ENCODE peak calls at places on chromosomes 7 and 10, in six cellular contexts. One of them, this sample, is unnamed.

GRCh38 chr7:7795736-7796135 is 77.3 kb upstream of the RPA3 start:
- DNase-seq in chondrocyte: no peak
- DNase-seq in neural progenitor cell: no peak
- DNase-seq in upper lobe of left lung: no peak
- DNase-seq in stimulated activated CD4-positive, alpha-beta T cell treated with anti-CD3 and anti-CD28 coated beads, Interleukin-2, amount 100 ng/mL, for 24 hours: no peak
- DNase-seq in COR-L47: no peak
- DNase-seq in this sample: peak

GRCh38 chr7:46003896-46004875 is 83.1 kb upstream of the IGFBP3 start:
- DNase-seq in stimulated activated CD4-positive, alpha-beta T cell treated with anti-CD3 and anti-CD28 coated beads, Interleukin-2, amount 100 ng/mL, for 24 hours: no peak
- DNase-seq in neural progenitor cell: no peak
- DNase-seq in chondrocyte: no peak
- DNase-seq in COR-L47: no peak
- DNase-seq in upper lobe of left lung: no peak
- DNase-seq in this sample: peak

GRCh38 chr7:137408096-137408495 is 64.6 kb upstream of the PTN start:
- DNase-seq in stimulated activated CD4-positive, alpha-beta T cell treated with anti-CD3 and anti-CD28 coated beads, Interleukin-2, amount 100 ng/mL, for 24 hours: no peak
- DNase-seq in neural progenitor cell: no peak
- DNase-seq in chondrocyte: no peak
- DNase-seq in upper lobe of left lung: no peak
- DNase-seq in COR-L47: no peak
- DNase-seq in this sample: peak

GRCh38 chr7:2604608-2605174 is 27.1 kb upstream of the TTYH3 start:
- DNase-seq in stimulated activated CD4-positive, alpha-beta T cell treated with anti-CD3 and anti-CD28 coated beads, Interleukin-2, amount 100 ng/mL, for 24 hours: no peak
- DNase-seq in chondrocyte: no peak
- DNase-seq in neural progenitor cell: no peak
- DNase-seq in COR-L47: peak
- DNase-seq in upper lobe of left lung: peak
- DNase-seq in this sample: no peak

GRCh38 chr7:46545790-46546189 is 624.7 kb upstream of the IGFBP3 start:
- DNase-seq in stimulated activated CD4-positive, alpha-beta T cell treated with anti-CD3 and anti-CD28 coated beads, Interleukin-2, amount 100 ng/mL, for 24 hours: no peak
- DNase-seq in neural progenitor cell: no peak
- DNase-seq in chondrocyte: no peak
- DNase-seq in upper lobe of left lung: no peak
- DNase-seq in COR-L47: no peak
- DNase-seq in this sample: peak

GRCh38 chr7:96331233-96331632 is 9.3 kb upstream of the SLC25A13 start:
- DNase-seq in neural progenitor cell: no peak
- DNase-seq in upper lobe of left lung: no peak
- DNase-seq in stimulated activated CD4-positive, alpha-beta T cell treated with anti-CD3 and anti-CD28 coated beads, Interleukin-2, amount 100 ng/mL, for 24 hours: no peak
- DNase-seq in COR-L47: no peak
- DNase-seq in chondrocyte: no peak
- DNase-seq in this sample: no peak

GRCh38 chr10:20674870-20675385 is 222.2 kb downstream of the NEBL start:
- DNase-seq in stimulated activated CD4-positive, alpha-beta T cell treated with anti-CD3 and anti-CD28 coated beads, Interleukin-2, amount 100 ng/mL, for 24 hours: no peak
- DNase-seq in upper lobe of left lung: no peak
- DNase-seq in COR-L47: no peak
- DNase-seq in neural progenitor cell: peak
- DNase-seq in chondrocyte: no peak
- DNase-seq in this sample: no peak

GRCh38 chr10:103231047-103231551 is 14.6 kb upstream of the RPEL1 start:
- DNase-seq in chondrocyte: no peak
- DNase-seq in COR-L47: no peak
- DNase-seq in neural progenitor cell: peak
- DNase-seq in upper lobe of left lung: no peak
- DNase-seq in stimulated activated CD4-positive, alpha-beta T cell treated with anti-CD3 and anti-CD28 coated beads, Interleukin-2, amount 100 ng/mL, for 24 hours: no peak
- DNase-seq in this sample: peak

GRCh38 chr10:72009430-72010081 is 45.4 kb downstream of the CHST3 start:
- DNase-seq in stimulated activated CD4-positive, alpha-beta T cell treated with anti-CD3 and anti-CD28 coated beads, Interleukin-2, amount 100 ng/mL, for 24 hours: no peak
- DNase-seq in COR-L47: peak
- DNase-seq in chondrocyte: no peak
- DNase-seq in neural progenitor cell: peak
- DNase-seq in upper lobe of left lung: no peak
- DNase-seq in this sample: peak

GRCh38 chr7:74231232-74231590 is 21.4 kb downstream of the LAT2 start:
- DNase-seq in chondrocyte: no peak
- DNase-seq in COR-L47: no peak
- DNase-seq in upper lobe of left lung: no peak
- DNase-seq in neural progenitor cell: no peak
- DNase-seq in stimulated activated CD4-positive, alpha-beta T cell treated with anti-CD3 and anti-CD28 coated beads, Interleukin-2, amount 100 ng/mL, for 24 hours: no peak
- DNase-seq in this sample: no peak

GRCh38 chr7:5779108-5779507 is 2.4 kb downstream of the RNF216 start:
- DNase-seq in upper lobe of left lung: no peak
- DNase-seq in COR-L47: no peak
- DNase-seq in stimulated activated CD4-positive, alpha-beta T cell treated with anti-CD3 and anti-CD28 coated beads, Interleukin-2, amount 100 ng/mL, for 24 hours: no peak
- DNase-seq in neural progenitor cell: no peak
- DNase-seq in chondrocyte: no peak
- DNase-seq in this sample: no peak

GRCh38 chr10:30062090-30062489 is 2.7 kb upstream of the JCAD start:
- DNase-seq in COR-L47: no peak
- DNase-seq in upper lobe of left lung: no peak
- DNase-seq in neural progenitor cell: no peak
- DNase-seq in stimulated activated CD4-positive, alpha-beta T cell treated with anti-CD3 and anti-CD28 coated beads, Interleukin-2, amount 100 ng/mL, for 24 hours: no peak
- DNase-seq in chondrocyte: no peak
- DNase-seq in this sample: peak

GRCh38 chr10:123427386-123427785 is 238.8 kb upstream of the GPR26 start:
- DNase-seq in chondrocyte: no peak
- DNase-seq in upper lobe of left lung: no peak
- DNase-seq in stimulated activated CD4-positive, alpha-beta T cell treated with anti-CD3 and anti-CD28 coated beads, Interleukin-2, amount 100 ng/mL, for 24 hours: no peak
- DNase-seq in neural progenitor cell: no peak
- DNase-seq in COR-L47: no peak
- DNase-seq in this sample: no peak

GRCh38 chr10:113704637-113705343 is 25.1 kb downstream of the CASP7 start:
- DNase-seq in upper lobe of left lung: no peak
- DNase-seq in stimulated activated CD4-positive, alpha-beta T cell treated with anti-CD3 and anti-CD28 coated beads, Interleukin-2, amount 100 ng/mL, for 24 hours: no peak
- DNase-seq in neural progenitor cell: peak
- DNase-seq in chondrocyte: no peak
- DNase-seq in COR-L47: no peak
- DNase-seq in this sample: peak

GRCh38 chr10:124354411-124355382 is 64.0 kb downstream of the OAT start:
- DNase-seq in neural progenitor cell: peak
- DNase-seq in COR-L47: no peak
- DNase-seq in stimulated activated CD4-positive, alpha-beta T cell treated with anti-CD3 and anti-CD28 coated beads, Interleukin-2, amount 100 ng/mL, for 24 hours: peak
- DNase-seq in upper lobe of left lung: peak
- DNase-seq in chondrocyte: no peak
- DNase-seq in this sample: peak

GRCh38 chr7:111010833-111011232 is 80.1 kb upstream of the LRRN3 start:
- DNase-seq in stimulated activated CD4-positive, alpha-beta T cell treated with anti-CD3 and anti-CD28 coated beads, Interleukin-2, amount 100 ng/mL, for 24 hours: no peak
- DNase-seq in neural progenitor cell: no peak
- DNase-seq in upper lobe of left lung: no peak
- DNase-seq in COR-L47: no peak
- DNase-seq in chondrocyte: no peak
- DNase-seq in this sample: no peak

GRCh38 chr7:72152171-72153131 is 259.7 kb downstream of the CALN1 start:
- DNase-seq in stimulated activated CD4-positive, alpha-beta T cell treated with anti-CD3 and anti-CD28 coated beads, Interleukin-2, amount 100 ng/mL, for 24 hours: no peak
- DNase-seq in upper lobe of left lung: no peak
- DNase-seq in chondrocyte: no peak
- DNase-seq in neural progenitor cell: peak
- DNase-seq in COR-L47: no peak
- DNase-seq in this sample: no peak

GRCh38 chr7:44109991-44110390 is 5.8 kb downstream of the AEBP1 start:
- DNase-seq in COR-L47: no peak
- DNase-seq in chondrocyte: no peak
- DNase-seq in upper lobe of left lung: no peak
- DNase-seq in neural progenitor cell: no peak
- DNase-seq in stimulated activated CD4-positive, alpha-beta T cell treated with anti-CD3 and anti-CD28 coated beads, Interleukin-2, amount 100 ng/mL, for 24 hours: no peak
- DNase-seq in this sample: no peak

GRCh38 chr7:45116048-45116447 is 4.6 kb upstream of the TBRG4 start:
- DNase-seq in upper lobe of left lung: no peak
- DNase-seq in neural progenitor cell: no peak
- DNase-seq in COR-L47: no peak
- DNase-seq in stimulated activated CD4-positive, alpha-beta T cell treated with anti-CD3 and anti-CD28 coated beads, Interleukin-2, amount 100 ng/mL, for 24 hours: no peak
- DNase-seq in chondrocyte: no peak
- DNase-seq in this sample: no peak

GRCh38 chr10:51425431-51425830 is 274.0 kb downstream of the CSTF2T start:
- DNase-seq in COR-L47: no peak
- DNase-seq in neural progenitor cell: peak
- DNase-seq in stimulated activated CD4-positive, alpha-beta T cell treated with anti-CD3 and anti-CD28 coated beads, Interleukin-2, amount 100 ng/mL, for 24 hours: no peak
- DNase-seq in chondrocyte: no peak
- DNase-seq in upper lobe of left lung: no peak
- DNase-seq in this sample: no peak

GRCh38 chr10:29329420-29329819 is 40.5 kb downstream of the LYZL1 start:
- DNase-seq in upper lobe of left lung: no peak
- DNase-seq in stimulated activated CD4-positive, alpha-beta T cell treated with anti-CD3 and anti-CD28 coated beads, Interleukin-2, amount 100 ng/mL, for 24 hours: no peak
- DNase-seq in COR-L47: peak
- DNase-seq in neural progenitor cell: no peak
- DNase-seq in chondrocyte: no peak
- DNase-seq in this sample: no peak

GRCh38 chr10:77526861-77527617 is 110.6 kb downstream of the KCNMA1 start:
- DNase-seq in stimulated activated CD4-positive, alpha-beta T cell treated with anti-CD3 and anti-CD28 coated beads, Interleukin-2, amount 100 ng/mL, for 24 hours: no peak
- DNase-seq in upper lobe of left lung: no peak
- DNase-seq in chondrocyte: no peak
- DNase-seq in neural progenitor cell: peak
- DNase-seq in COR-L47: no peak
- DNase-seq in this sample: no peak

GRCh38 chr10:6144609-6145413 is 56.0 kb downstream of the RBM17 start:
- DNase-seq in neural progenitor cell: peak
- DNase-seq in upper lobe of left lung: peak
- DNase-seq in chondrocyte: no peak
- DNase-seq in stimulated activated CD4-positive, alpha-beta T cell treated with anti-CD3 and anti-CD28 coated beads, Interleukin-2, amount 100 ng/mL, for 24 hours: peak
- DNase-seq in COR-L47: peak
- DNase-seq in this sample: peak

GRCh38 chr7:53743697-53744096 is 708.3 kb downstream of the POM121L12 start:
- DNase-seq in COR-L47: no peak
- DNase-seq in neural progenitor cell: no peak
- DNase-seq in stimulated activated CD4-positive, alpha-beta T cell treated with anti-CD3 and anti-CD28 coated beads, Interleukin-2, amount 100 ng/mL, for 24 hours: no peak
- DNase-seq in upper lobe of left lung: no peak
- DNase-seq in chondrocyte: no peak
- DNase-seq in this sample: no peak

GRCh38 chr10:48468130-48468790 is 136.6 kb downstream of the ARHGAP22 start:
- DNase-seq in chondrocyte: no peak
- DNase-seq in neural progenitor cell: no peak
- DNase-seq in upper lobe of left lung: no peak
- DNase-seq in COR-L47: no peak
- DNase-seq in stimulated activated CD4-positive, alpha-beta T cell treated with anti-CD3 and anti-CD28 coated beads, Interleukin-2, amount 100 ng/mL, for 24 hours: no peak
- DNase-seq in this sample: no peak

GRCh38 chr10:124903119-124903518 is 38.8 kb upstream of the ZRANB1 start:
- DNase-seq in chondrocyte: no peak
- DNase-seq in stimulated activated CD4-positive, alpha-beta T cell treated with anti-CD3 and anti-CD28 coated beads, Interleukin-2, amount 100 ng/mL, for 24 hours: no peak
- DNase-seq in neural progenitor cell: no peak
- DNase-seq in upper lobe of left lung: no peak
- DNase-seq in COR-L47: no peak
- DNase-seq in this sample: no peak

GRCh38 chr10:101319241-101319915 is 34.6 kb upstream of the BTRC start:
- DNase-seq in COR-L47: no peak
- DNase-seq in neural progenitor cell: peak
- DNase-seq in chondrocyte: no peak
- DNase-seq in stimulated activated CD4-positive, alpha-beta T cell treated with anti-CD3 and anti-CD28 coated beads, Interleukin-2, amount 100 ng/mL, for 24 hours: no peak
- DNase-seq in upper lobe of left lung: no peak
- DNase-seq in this sample: peak

GRCh38 chr10:9331583-9332008 is 1277.1 kb downstream of the GATA3 start:
- DNase-seq in COR-L47: no peak
- DNase-seq in upper lobe of left lung: no peak
- DNase-seq in stimulated activated CD4-positive, alpha-beta T cell treated with anti-CD3 and anti-CD28 coated beads, Interleukin-2, amount 100 ng/mL, for 24 hours: no peak
- DNase-seq in chondrocyte: no peak
- DNase-seq in neural progenitor cell: peak
- DNase-seq in this sample: peak

GRCh38 chr7:21159506-21159905 is 268.4 kb upstream of the SP4 start:
- DNase-seq in upper lobe of left lung: no peak
- DNase-seq in chondrocyte: no peak
- DNase-seq in COR-L47: no peak
- DNase-seq in neural progenitor cell: no peak
- DNase-seq in stimulated activated CD4-positive, alpha-beta T cell treated with anti-CD3 and anti-CD28 coated beads, Interleukin-2, amount 100 ng/mL, for 24 hours: no peak
- DNase-seq in this sample: no peak

GRCh38 chr10:2760736-2761135 is 306.6 kb upstream of the PFKP start:
- DNase-seq in chondrocyte: no peak
- DNase-seq in upper lobe of left lung: no peak
- DNase-seq in COR-L47: no peak
- DNase-seq in stimulated activated CD4-positive, alpha-beta T cell treated with anti-CD3 and anti-CD28 coated beads, Interleukin-2, amount 100 ng/mL, for 24 hours: no peak
- DNase-seq in neural progenitor cell: no peak
- DNase-seq in this sample: no peak

GRCh38 chr7:49724071-49724470 is 49.4 kb upstream of the VWC2 start:
- DNase-seq in neural progenitor cell: no peak
- DNase-seq in stimulated activated CD4-positive, alpha-beta T cell treated with anti-CD3 and anti-CD28 coated beads, Interleukin-2, amount 100 ng/mL, for 24 hours: no peak
- DNase-seq in COR-L47: no peak
- DNase-seq in upper lobe of left lung: no peak
- DNase-seq in chondrocyte: no peak
- DNase-seq in this sample: no peak

GRCh38 chr7:27147211-27148030 is at the start of gene HOXA6:
- DNase-seq in neural progenitor cell: no peak
- DNase-seq in stimulated activated CD4-positive, alpha-beta T cell treated with anti-CD3 and anti-CD28 coated beads, Interleukin-2, amount 100 ng/mL, for 24 hours: no peak
- DNase-seq in COR-L47: no peak
- DNase-seq in chondrocyte: peak
- DNase-seq in upper lobe of left lung: peak
- DNase-seq in this sample: no peak

GRCh38 chr7:27173412-27174076 is 576 bp downstream of the HOXA10 start:
- DNase-seq in neural progenitor cell: no peak
- DNase-seq in COR-L47: peak
- DNase-seq in stimulated activated CD4-positive, alpha-beta T cell treated with anti-CD3 and anti-CD28 coated beads, Interleukin-2, amount 100 ng/mL, for 24 hours: no peak
- DNase-seq in upper lobe of left lung: peak
- DNase-seq in chondrocyte: peak
- DNase-seq in this sample: no peak

GRCh38 chr10:90920986-90921643 is at the start of gene ANKRD1:
- DNase-seq in upper lobe of left lung: no peak
- DNase-seq in chondrocyte: no peak
- DNase-seq in stimulated activated CD4-positive, alpha-beta T cell treated with anti-CD3 and anti-CD28 coated beads, Interleukin-2, amount 100 ng/mL, for 24 hours: no peak
- DNase-seq in COR-L47: no peak
- DNase-seq in neural progenitor cell: peak
- DNase-seq in this sample: peak

GRCh38 chr10:5252177-5253037 is 55.8 kb downstream of the AKR1C4 start:
- DNase-seq in COR-L47: no peak
- DNase-seq in upper lobe of left lung: no peak
- DNase-seq in stimulated activated CD4-positive, alpha-beta T cell treated with anti-CD3 and anti-CD28 coated beads, Interleukin-2, amount 100 ng/mL, for 24 hours: no peak
- DNase-seq in chondrocyte: peak
- DNase-seq in neural progenitor cell: peak
- DNase-seq in this sample: no peak

GRCh38 chr7:107687656-107688055 is 27.0 kb downstream of the SLC26A4 start:
- DNase-seq in upper lobe of left lung: no peak
- DNase-seq in stimulated activated CD4-positive, alpha-beta T cell treated with anti-CD3 and anti-CD28 coated beads, Interleukin-2, amount 100 ng/mL, for 24 hours: no peak
- DNase-seq in COR-L47: no peak
- DNase-seq in neural progenitor cell: no peak
- DNase-seq in chondrocyte: no peak
- DNase-seq in this sample: peak

GRCh38 chr7:87671-88070 is 104.7 kb upstream of the FAM20C start:
- DNase-seq in stimulated activated CD4-positive, alpha-beta T cell treated with anti-CD3 and anti-CD28 coated beads, Interleukin-2, amount 100 ng/mL, for 24 hours: no peak
- DNase-seq in neural progenitor cell: peak
- DNase-seq in upper lobe of left lung: peak
- DNase-seq in COR-L47: no peak
- DNase-seq in chondrocyte: no peak
- DNase-seq in this sample: no peak

GRCh38 chr7:2609001-2609411 is 22.8 kb upstream of the TTYH3 start:
- DNase-seq in neural progenitor cell: peak
- DNase-seq in COR-L47: no peak
- DNase-seq in chondrocyte: no peak
- DNase-seq in stimulated activated CD4-positive, alpha-beta T cell treated with anti-CD3 and anti-CD28 coated beads, Interleukin-2, amount 100 ng/mL, for 24 hours: peak
- DNase-seq in upper lobe of left lung: no peak
- DNase-seq in this sample: no peak

GRCh38 chr10:122441961-122442360 is 12.5 kb upstream of the ARMS2 start:
- DNase-seq in chondrocyte: no peak
- DNase-seq in stimulated activated CD4-positive, alpha-beta T cell treated with anti-CD3 and anti-CD28 coated beads, Interleukin-2, amount 100 ng/mL, for 24 hours: no peak
- DNase-seq in upper lobe of left lung: no peak
- DNase-seq in neural progenitor cell: no peak
- DNase-seq in COR-L47: no peak
- DNase-seq in this sample: peak

This sample was measured in HFFc6.